ENCODE peak calls at places on chromosomes 5 and 9, in six cellular contexts. F is prostate gland, O is right lobe of liver, D is HepG2, P is A549, K is tibial nerve. L is an unnamed sample.
A peak's percentile ranks its signal among the peaks of the same experiment; 100 is the strongest.

GRCh38 chr9:127525426-127526188 is 74.3 kb downstream of the LRSAM1 start:
- DNase-seq in F (no peak), O (no peak), D (peak; percentile 26), P (no peak), K (no peak), L (no peak)

GRCh38 chr5:141835928-141836667 is 42.1 kb downstream of the PCDH1 start:
- DNase-seq in F (no peak), O (no peak), D (no peak), P (no peak), K (no peak), L (no peak)

GRCh38 chr9:122444366-122444765 is 33.4 kb downstream of the OR1J1 start:
- DNase-seq in F (no peak), O (no peak), D (no peak), P (no peak), K (no peak), L (no peak)

GRCh38 chr9:5557606-5558587 is 47.6 kb downstream of the PDCD1LG2 start:
- DNase-seq in F (no peak), O (no peak), D (no peak), P (no peak), K (peak; percentile 20), L (no peak)

GRCh38 chr9:93185261-93186150 is 1.6 kb downstream of the WNK2 start:
- DNase-seq in F (no peak), O (no peak), D (no peak), P (no peak), K (no peak), L (no peak)

GRCh38 chr9:117425562-117425961 is 10.7 kb upstream of the ASTN2 start:
- DNase-seq in F (no peak), O (no peak), D (no peak), P (no peak), K (no peak), L (no peak)

GRCh38 chr9:120308495-120308894 is 271.5 kb downstream of the CDK5RAP2 start:
- DNase-seq in F (no peak), O (no peak), D (no peak), P (no peak), K (no peak), L (no peak)

GRCh38 chr5:157348049-157348400 is 82.1 kb downstream of the CYFIP2 start:
- DNase-seq in F (no peak), O (no peak), D (no peak), P (no peak), K (no peak), L (no peak)

GRCh38 chr9:98289811-98290210 is 34.4 kb upstream of the TBC1D2 start:
- DNase-seq in F (no peak), O (no peak), D (no peak), P (no peak), K (no peak), L (no peak)

GRCh38 chr5:149273237-149273636 is 1.6 kb downstream of the AFAP1L1 start:
- DNase-seq in F (no peak), O (no peak), D (no peak), P (no peak), K (no peak), L (no peak)

GRCh38 chr5:168295574-168296201 is 4.2 kb downstream of the WWC1 start:
- DNase-seq in F (peak; percentile 67), O (no peak), D (no peak), P (peak; percentile 90), K (no peak), L (no peak)

GRCh38 chr5:168292783-168293696 is 1.6 kb downstream of the WWC1 start:
- DNase-seq in F (no peak), O (no peak), D (no peak), P (no peak), K (no peak), L (no peak)

GRCh38 chr5:168291281-168291960 is at the start of gene WWC1:
- DNase-seq in F (peak; percentile 90), O (peak; percentile 93), D (peak; percentile 63), P (peak; percentile 86), K (no peak), L (no peak)

GRCh38 chr5:168290902-168291280 is 554 bp upstream of the WWC1 start:
- DNase-seq in F (no peak), O (no peak), D (no peak), P (no peak), K (no peak), L (no peak)

DNA sequence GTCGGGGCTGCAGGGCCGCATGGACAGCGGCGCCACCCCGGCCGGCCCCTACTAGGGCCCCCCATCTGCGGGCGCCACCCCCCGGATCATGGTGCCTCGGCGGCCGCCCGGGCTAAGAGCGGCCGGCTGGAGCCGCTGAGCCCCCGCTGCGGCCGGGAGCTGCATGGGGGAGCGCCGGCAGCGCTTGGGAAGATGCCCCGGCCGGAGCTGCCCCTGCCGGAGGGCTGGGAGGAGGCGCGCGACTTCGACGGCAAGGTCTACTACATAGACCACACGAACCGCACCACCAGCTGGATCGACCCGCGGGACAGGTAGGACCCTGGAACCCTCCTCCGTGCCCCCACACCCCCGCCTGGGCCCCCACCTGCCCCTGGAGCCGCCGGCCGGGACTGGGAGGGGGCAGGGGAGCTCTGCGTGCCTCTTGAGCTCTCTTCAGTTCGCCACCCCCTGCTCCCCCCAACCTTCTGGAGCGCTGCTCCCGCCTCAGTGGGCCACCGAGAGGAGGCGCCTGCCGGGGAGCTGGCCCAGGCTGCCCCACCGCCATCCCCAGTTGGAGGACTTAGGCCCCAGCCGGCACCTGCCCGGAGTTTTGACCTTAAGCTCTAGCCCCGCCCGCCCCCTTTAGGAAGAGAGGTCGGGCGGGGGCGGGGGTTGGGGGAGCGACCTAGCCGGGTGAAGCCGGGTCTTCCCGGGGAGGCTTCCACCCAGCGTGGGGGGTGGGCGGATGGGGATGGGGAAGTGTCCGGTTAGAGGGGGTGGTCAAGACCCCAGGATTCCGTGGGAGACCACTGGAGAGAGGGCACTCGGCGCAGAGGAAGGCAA is 727 bp downstream of the WWC1 start:
- DNase-seq in F (no peak), O (peak; percentile 67), D (no peak), P (no peak), K (no peak), L (no peak)
- H3K27ac ChIP-seq in F (peak overlapping the region; percentile 84), O (peak overlapping the region; percentile 60), D (peak overlapping the region; percentile 27), P (peak overlapping the region; percentile 97), K (no peak overlapping the region), L (no peak overlapping the region)

DNA sequence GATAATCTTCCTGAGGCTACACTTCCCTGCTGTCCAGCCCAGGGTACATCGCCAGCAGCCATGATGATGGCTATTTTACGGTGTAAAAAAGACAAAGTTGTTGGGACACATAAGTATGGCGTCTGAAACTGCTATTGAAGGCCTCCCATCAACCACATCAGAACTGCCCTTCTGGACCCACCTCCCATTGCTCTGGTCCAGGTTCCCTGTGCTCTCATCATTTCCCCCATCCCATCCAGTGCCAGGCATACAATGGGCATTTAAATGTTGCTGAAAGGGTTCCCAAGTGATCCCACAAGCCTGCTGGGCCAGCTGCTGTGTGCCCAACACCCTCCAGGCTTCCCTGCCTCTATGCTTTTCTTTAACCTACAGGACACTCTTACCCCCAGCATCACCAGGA is 10.6 kb downstream of the IL9 start:
- DNase-seq in F (no peak), O (no peak), D (no peak), P (no peak), K (no peak), L (no peak)
- H3K4me1 ChIP-seq in F (no peaks in the 10 kb centered on the region), O (no peaks in the 10 kb centered on the region), D (peaks cover 10% of the 10 kb centered on the region), P (peaks cover 27% of the 10 kb centered on the region), K (no peaks in the 10 kb centered on the region), L (no peaks in the 10 kb centered on the region)

DNA sequence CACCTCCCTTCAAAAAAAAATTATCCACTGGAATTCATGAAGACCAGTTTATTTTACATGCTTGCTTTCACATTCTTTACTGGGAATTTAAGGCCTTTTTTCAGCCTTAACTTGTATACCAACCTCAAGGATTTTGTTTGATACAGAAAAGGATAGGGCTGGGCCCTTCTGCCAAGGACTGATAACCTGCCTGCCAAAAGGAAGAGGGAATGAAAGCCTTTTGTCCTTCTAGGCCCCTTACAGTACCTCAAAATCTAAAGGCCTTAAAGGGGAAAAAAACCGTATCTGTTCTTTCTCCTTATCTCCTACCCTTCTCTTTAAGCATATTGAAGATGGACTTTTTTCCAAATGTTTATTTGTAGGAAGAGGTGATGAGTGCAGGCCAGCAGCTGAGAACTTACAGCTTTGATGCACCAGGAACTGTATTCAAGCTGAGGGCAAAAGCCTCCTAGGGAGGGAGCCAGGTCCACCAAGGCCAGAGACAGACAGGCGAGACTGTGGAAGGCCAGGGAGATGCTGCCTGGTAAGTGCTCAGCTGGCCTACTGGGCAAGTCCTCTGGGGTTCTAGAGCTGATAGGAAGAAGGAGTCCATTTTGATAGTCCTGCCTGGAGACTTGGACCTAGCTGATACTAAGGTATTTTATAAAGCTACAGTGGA is 31.8 kb downstream of the FAXDC2 start:
- DNase-seq in F (no peak), O (no peak), D (no peak), P (no peak), K (no peak), L (no peak)
- TF ChIP-seq POLR2A in F (no peak), O (no peak), D (peak; percentile 19), P (no peak), K (no peak), L (no peak)

GRCh38 chr9:105697871-105698270 is 3.5 kb downstream of the TMEM38B start:
- DNase-seq in F (no peak), O (no peak), D (no peak), P (no peak), K (no peak), L (no peak)

GRCh38 chr9:105700598-105701544 is 6.5 kb downstream of the TMEM38B start:
- DNase-seq in F (no peak), O (no peak), D (no peak), P (no peak), K (no peak), L (no peak)

GRCh38 chr9:105694848-105695581 is 674 bp downstream of the TMEM38B start:
- DNase-seq in F (peak; percentile 65), O (peak; percentile 80), D (peak; percentile 50), P (peak; percentile 56), K (peak; percentile 61), L (peak; percentile 85)

GRCh38 chr9:105696219-105696793 is 2.0 kb downstream of the TMEM38B start:
- DNase-seq in F (no peak), O (no peak), D (no peak), P (no peak), K (no peak), L (no peak)

GRCh38 chr9:105698348-105698747 is 4.0 kb downstream of the TMEM38B start:
- DNase-seq in F (no peak), O (no peak), D (no peak), P (no peak), K (no peak), L (no peak)
- H3K27ac ChIP-seq in F (no peak overlapping the region), O (no peak overlapping the region), D (no peak overlapping the region), P (no peak overlapping the region), K (no peak overlapping the region), L (peak overlapping the region; percentile 97)

DNA sequence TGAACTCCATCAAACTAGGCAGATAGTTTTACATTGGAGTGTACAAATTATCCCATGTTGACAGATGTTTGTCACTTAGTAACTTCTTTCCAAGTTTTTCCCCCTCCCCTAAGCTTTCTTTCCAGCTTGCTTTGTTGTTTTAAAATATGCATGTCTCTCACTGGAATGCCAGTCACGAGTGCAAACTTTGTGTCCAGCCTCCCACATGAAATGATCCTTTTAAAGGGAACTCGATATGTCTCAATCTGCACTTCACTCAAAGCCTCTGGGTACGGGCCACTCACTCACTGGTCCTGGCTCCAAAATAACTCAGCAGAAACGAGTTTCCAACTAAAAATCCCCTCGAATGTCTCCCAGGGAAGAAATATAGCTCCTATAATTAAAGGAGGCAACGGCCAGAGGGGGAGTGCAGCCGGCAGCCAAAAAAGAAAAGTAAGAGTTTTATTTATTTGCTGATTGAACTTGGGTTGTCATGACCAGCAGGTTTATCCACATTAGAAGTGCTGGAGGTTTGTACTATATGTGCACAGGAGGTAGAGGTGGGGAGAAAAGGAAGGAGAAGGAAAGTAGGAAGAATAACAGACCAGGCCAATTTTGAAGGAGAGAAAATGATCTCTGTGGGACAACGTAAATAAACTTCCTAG is 17.5 kb downstream of the NR2F1 start:
- DNase-seq in F (no peak), O (no peak), D (no peak), P (no peak), K (no peak), L (no peak)
- H3K4me1 ChIP-seq in F (no peaks in the 10 kb centered on the region), O (no peaks in the 10 kb centered on the region), D (peaks cover 31% of the 10 kb centered on the region), P (peaks cover 5% of the 10 kb centered on the region), K (no peaks in the 10 kb centered on the region), L (peaks cover 2% of the 10 kb centered on the region)

L was measured in gastrocnemius medialis.